ENCODE peak calls at places on chromosomes 16 and 17, in nine cellular contexts. A is tibial artery, C is HCT116, N is stomach, U is mammary epithelial cell, M is right atrium auricular region, E is hepatocyte, L is A549, P is AG04450. Z is an unnamed sample.

GRCh38 chr17:42414782-42415409 is 8.2 kb downstream of the CAVIN1 start:
- DNase-seq in A (no peak), C (no peak), P (no peak), E (no peak), U (no peak), N (no peak), L (no peak), M (no peak), Z (no peak)

GRCh38 chr17:9115446-9116265 is 94.3 kb downstream of the NTN1 start:
- DNase-seq in L (peak; percentile 67), M (peak; percentile 74), E (peak; percentile 74), A (peak; percentile 92), C (no peak), U (no peak), N (peak; percentile 27), P (no peak), Z (peak; percentile 89)

GRCh38 chr16:4689864-4690704 is 3.3 kb upstream of the NUDT16L1 start:
- DNase-seq in N (no peak), M (no peak), L (no peak), A (no peak), U (no peak), C (no peak), P (no peak), E (peak; percentile 3), Z (no peak)

GRCh38 chr16:88593910-88594309 is 23.7 kb downstream of the ZC3H18 start:
- DNase-seq in P (no peak), E (no peak), A (no peak), M (no peak), L (no peak), U (no peak), C (no peak), N (no peak), Z (no peak)

GRCh38 chr17:42475853-42476252 is 17.2 kb downstream of the ATP6V0A1 start:
- DNase-seq in N (no peak), P (no peak), E (no peak), A (no peak), M (no peak), C (no peak), U (no peak), L (no peak), Z (no peak)

GRCh38 chr16:49862694-49863093 is 6.8 kb upstream of the ZNF423 start:
- DNase-seq in E (no peak), M (no peak), U (no peak), A (no peak), C (no peak), L (no peak), P (no peak), N (no peak), Z (no peak)

GRCh38 chr16:65510850-65511249 is 389.0 kb upstream of the CDH11 start:
- DNase-seq in C (no peak), M (no peak), E (peak; percentile 28), U (no peak), L (no peak), A (no peak), P (no peak), N (no peak), Z (no peak)

GRCh38 chr16:11016524-11016988 is 72.2 kb downstream of the CLEC16A start:
- DNase-seq in C (no peak), E (no peak), P (no peak), L (peak; percentile 50), M (no peak), A (no peak), U (no peak), N (no peak), Z (no peak)

GRCh38 chr16:79393564-79393963 is 207.0 kb downstream of the MAF start:
- DNase-seq in A (no peak), L (no peak), P (no peak), C (no peak), N (no peak), U (no peak), M (no peak), E (no peak), Z (no peak)

GRCh38 chr16:3171855-3172593 is 16.0 kb upstream of the OR1F1 start:
- DNase-seq in M (no peak), P (no peak), E (no peak), N (no peak), U (peak; percentile 84), C (no peak), A (no peak), L (peak; percentile 82), Z (no peak)

GRCh38 chr16:75000481-75001081 is 1.8 kb downstream of the ZNRF1 start:
- DNase-seq in M (no peak), E (peak; percentile 34), A (no peak), N (no peak), C (no peak), U (peak; percentile 47), L (no peak), P (no peak), Z (peak; percentile 64)

GRCh38 chr17:59311051-59311468 is 20.4 kb upstream of the YPEL2 start:
- DNase-seq in N (peak; percentile 43), E (peak; percentile 76), L (peak; percentile 63), P (no peak), M (no peak), A (no peak), C (peak; percentile 78), U (peak; percentile 37), Z (no peak)

GRCh38 chr17:69593351-69593715 is 178.8 kb downstream of the MAP2K6 start:
- DNase-seq in A (no peak), L (no peak), C (no peak), P (no peak), U (no peak), E (no peak), M (no peak), N (no peak), Z (no peak)

GRCh38 chr17:35242805-35243458 is at the start of gene SLFN5:
- DNase-seq in P (peak; percentile 87), U (peak; percentile 91), E (peak; percentile 93), C (peak; percentile 76), M (peak; percentile 99), L (peak; percentile 98), A (peak; percentile 98), N (peak; percentile 97), Z (peak; percentile 93)

GRCh38 chr17:5019475-5019956 is 15.7 kb downstream of the SLC52A1 start:
- DNase-seq in E (no peak), L (peak; percentile 43), C (no peak), M (no peak), A (no peak), U (no peak), P (no peak), N (no peak), Z (no peak)

GRCh38 chr16:46789499-46790414 is 41.2 kb downstream of the C16orf87 start:
- DNase-seq in C (no peak), M (peak; percentile 76), N (peak; percentile 82), U (peak; percentile 42), A (peak; percentile 89), E (peak; percentile 78), P (no peak), L (peak; percentile 54), Z (peak; percentile 38)

GRCh38 chr16:90022209-90023077 is 3.2 kb upstream of the DBNDD1 start:
- DNase-seq in A (peak; percentile 92), P (peak; percentile 55), U (peak; percentile 83), N (peak; percentile 95), M (peak; percentile 90), L (peak; percentile 90), C (peak; percentile 87), E (peak; percentile 83), Z (peak; percentile 39)

GRCh38 chr17:75412455-75413317 is 7.2 kb upstream of the GRB2 start:
- DNase-seq in E (peak; percentile 78), C (peak; percentile 75), U (peak; percentile 62), L (peak; percentile 86), N (peak; percentile 68), M (peak; percentile 70), A (peak; percentile 74), P (peak; percentile 46), Z (no peak)

GRCh38 chr17:52790359-52790955 is 631.9 kb upstream of the CA10 start:
- DNase-seq in C (no peak), M (no peak), P (no peak), L (no peak), E (no peak), A (no peak), U (no peak), N (no peak), Z (no peak)

GRCh38 chr16:543301-544164 is 16.0 kb downstream of the CAPN15 start:
- DNase-seq in M (no peak), U (no peak), C (no peak), N (peak; percentile 42), A (no peak), E (peak; percentile 75), P (no peak), L (no peak), Z (no peak)
- H3K4me3 ChIP-seq in M (no peak overlapping the region), U (no peak overlapping the region), C (no peak overlapping the region), N (no peak overlapping the region), A (no peak overlapping the region), E (no peak overlapping the region), P (no peak overlapping the region), L (no peak overlapping the region), Z (no peak overlapping the region)

DNA sequence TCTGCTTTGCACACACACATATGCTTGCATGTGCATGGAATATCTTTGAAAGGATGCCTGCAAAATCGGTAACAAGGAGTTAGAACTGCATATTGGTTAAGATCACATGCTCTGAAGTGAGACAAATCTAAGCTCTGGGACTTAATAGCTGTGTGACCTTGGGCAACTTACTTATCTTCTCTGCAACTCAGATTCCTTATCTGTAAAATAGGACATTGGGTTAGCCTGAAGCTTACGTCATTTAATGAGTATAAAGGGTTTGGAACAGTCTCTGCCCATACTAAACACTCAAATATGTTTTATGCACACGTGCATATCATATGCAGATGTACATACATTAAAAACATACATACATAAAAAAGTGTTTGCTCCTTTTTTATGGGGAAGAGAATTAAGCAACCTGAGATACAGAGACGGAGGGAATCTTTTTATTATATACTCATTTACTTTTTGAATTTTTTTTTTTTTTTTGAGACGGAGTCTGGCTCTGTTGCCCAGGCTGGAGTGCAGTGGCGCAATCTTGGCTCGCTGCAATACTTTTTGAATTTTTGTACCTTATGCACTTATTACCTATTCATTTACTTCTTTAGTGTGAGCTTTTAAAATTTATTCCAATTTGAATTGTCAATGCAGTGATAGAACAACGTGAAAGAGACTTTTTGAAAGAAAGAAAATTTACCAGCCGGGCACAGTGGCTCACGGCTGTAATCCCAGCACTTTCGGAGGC is 206.2 kb downstream of the CCDC182 start:
- DNase-seq in C (no peak), M (no peak), A (no peak), E (no peak), U (no peak), N (no peak), L (no peak), P (no peak), Z (no peak)
- H3K27ac ChIP-seq in C (no peak overlapping the region), M (peak overlapping the region; percentile 49), A (no peak overlapping the region), E (peak overlapping the region; percentile 86), U (no peak overlapping the region), N (no peak overlapping the region), L (peak overlapping the region; percentile 71), P (no peak overlapping the region), Z (no peak overlapping the region)

GRCh38 chr17:6574689-6575595 is 18.6 kb upstream of the PITPNM3 start:
- DNase-seq in A (no peak), C (no peak), U (peak; percentile 55), L (no peak), M (no peak), E (no peak), P (peak; percentile 16), N (peak; percentile 33), Z (no peak)
- TF ChIP-seq CTCF in A (no peak), C (no peak), U (no peak), L (no peak), M (no peak), E (no peak), P (peak; percentile 17), N (no peak), Z (no peak)

DNA sequence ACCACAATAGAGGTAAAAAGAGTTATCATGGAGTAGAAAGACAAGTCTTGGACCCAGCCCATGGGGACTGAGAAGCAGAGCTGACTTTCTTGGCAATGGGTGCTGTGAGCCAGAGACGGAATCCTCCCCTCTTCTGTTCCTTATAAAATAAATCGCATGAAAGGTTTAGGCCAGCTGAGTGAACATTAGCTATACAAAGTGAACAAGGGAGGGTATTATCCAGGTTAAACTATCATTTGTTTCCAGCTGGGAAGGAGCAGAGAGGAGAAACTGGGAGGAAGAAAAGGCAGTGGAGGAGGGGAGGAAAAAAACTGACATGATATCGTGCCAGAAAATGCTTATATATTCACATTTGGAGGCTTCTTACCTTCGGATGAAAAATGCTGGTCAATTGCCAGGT is 13.3 kb upstream of the PAFAH1B1 start:
- DNase-seq in A (no peak), L (no peak), U (no peak), C (no peak), E (no peak), P (no peak), N (no peak), M (no peak), Z (no peak)
- H3K4me3 ChIP-seq in A (no peak overlapping the region), L (no peak overlapping the region), U (no peak overlapping the region), C (no peak overlapping the region), E (no peak overlapping the region), P (no peak overlapping the region), N (no peak overlapping the region), M (no peak overlapping the region), Z (no peak overlapping the region)